ENCODE peak calls at places on chromosomes 1 and 21, in seven cellular contexts. Z is NCI-H2081; C is HS-27A; B is stimulated activated CD4-positive, alpha-beta T cell treated with anti-CD3 and anti-CD28 coated beads, TNF-alpha, amount 100 ng/mL, for 1 hour; H is GM18507; A is Right ventricle myocardium superior; S is T-helper 2 cell. F is an unnamed sample.

GRCh38 chr1:236753554-236753953 is 41.5 kb upstream of the MTR start:
- DNase-seq in S (no peak), A (no peak), H (no peak), Z (peak; percentile 17), B (no peak), C (no peak), F (no peak)

GRCh38 chr1:55833452-55834160 is 618.4 kb upstream of the USP24 start:
- DNase-seq in C (no peak), S (no peak), A (no peak), H (no peak), B (no peak), Z (no peak), F (no peak)

GRCh38 chr1:153670257-153670858 is 435 bp downstream of the ILF2 start:
- DNase-seq in Z (no peak), H (no peak), S (peak; percentile 17), C (no peak), A (no peak), B (no peak), F (no peak)

GRCh38 chr1:24963099-24963872 is 33.2 kb upstream of the RUNX3 start:
- DNase-seq in S (no peak), B (no peak), A (no peak), H (no peak), Z (no peak), C (no peak), F (no peak)

GRCh38 chr1:196660912-196661311 is 9.1 kb downstream of the CFH start:
- DNase-seq in C (no peak), Z (peak; percentile 48), B (no peak), A (no peak), S (no peak), H (peak; percentile 2), F (no peak)

GRCh38 chr21:21675601-21676000 is 677.4 kb downstream of the NCAM2 start:
- DNase-seq in C (no peak), B (no peak), Z (no peak), H (no peak), S (no peak), A (no peak), F (no peak)

GRCh38 chr1:41360074-41361027 is 883 bp upstream of the FOXO6 start:
- DNase-seq in Z (no peak), C (no peak), A (no peak), H (no peak), B (no peak), S (no peak), F (no peak)

GRCh38 chr1:236524142-236524891 is 535 bp downstream of the LGALS8 start:
- DNase-seq in S (peak; percentile 26), H (peak; percentile 64), A (no peak), B (no peak), Z (peak; percentile 80), C (no peak), F (peak; percentile 42)